ENCODE peak calls at places on chromosomes 2 and 18, in six cellular contexts. K, C, P, E, I and L are unnamed samples.

GRCh38 chr18:26322892-26323653 is 96.8 kb downstream of the TAF4B start:
- DNase-seq in C (peak; percentile 56), K (no peak), I (peak; percentile 71), P (peak; percentile 54), E (no peak), L (no peak)

GRCh38 chr2:216049452-216049851 is 32.2 kb downstream of the PECR start:
- DNase-seq in E (no peak), I (no peak), C (no peak), P (no peak), K (no peak), L (no peak)

GRCh38 chr18:37249895-37250618 is 315.5 kb downstream of the CELF4 start:
- DNase-seq in I (no peak), P (no peak), E (no peak), C (no peak), K (no peak), L (no peak)

GRCh38 chr2:204791230-204791629 is 246.0 kb downstream of the PARD3B start:
- DNase-seq in E (no peak), I (no peak), C (peak; percentile 17), K (no peak), P (no peak), L (no peak)

GRCh38 chr2:160909781-160910242 is 250.4 kb upstream of the TANK start:
- DNase-seq in I (no peak), C (peak; percentile 72), K (no peak), E (no peak), P (peak; percentile 52), L (no peak)

GRCh38 chr2:38260469-38260868 is 116.6 kb downstream of the ATL2 start:
- DNase-seq in C (no peak), P (no peak), I (no peak), E (no peak), K (no peak), L (no peak)

GRCh38 chr18:39149211-39149806 is 1583.7 kb upstream of the CELF4 start:
- DNase-seq in E (no peak), K (no peak), I (no peak), C (no peak), P (no peak), L (peak; percentile 14)

GRCh38 chr2:47062721-47063120 is 92.4 kb downstream of the STPG4 start:
- DNase-seq in P (no peak), I (no peak), C (no peak), E (no peak), K (no peak), L (no peak)

GRCh38 chr2:176540995-176541394 is 271.8 kb downstream of the MTX2 start:
- DNase-seq in I (no peak), E (no peak), C (no peak), K (no peak), P (no peak), L (no peak)

GRCh38 chr2:145350011-145350410 is 830.1 kb upstream of the ZEB2 start:
- DNase-seq in K (no peak), P (peak; percentile 47), I (no peak), E (no peak), C (peak; percentile 81), L (no peak)

GRCh38 chr2:221817052-221817451 is 244.9 kb upstream of the EPHA4 start:
- DNase-seq in E (no peak), I (peak; percentile 53), P (peak; percentile 9), C (no peak), K (no peak), L (no peak)

GRCh38 chr2:27271631-27272340 is 3.4 kb upstream of the DNAJC5G start:
- DNase-seq in P (no peak), E (no peak), I (no peak), C (no peak), K (no peak), L (no peak)

GRCh38 chr2:11011359-11011758 is 99.6 kb downstream of the KCNF1 start:
- DNase-seq in E (no peak), K (no peak), C (no peak), I (no peak), P (no peak), L (no peak)

GRCh38 chr2:186515376-186515775 is 29.3 kb downstream of the ZC3H15 start:
- DNase-seq in E (no peak), I (no peak), C (no peak), P (peak; percentile 28), K (no peak), L (no peak)

GRCh38 chr2:1707771-1708351 is 36.5 kb downstream of the PXDN start:
- DNase-seq in P (peak; percentile 90), C (peak; percentile 90), I (peak; percentile 83), K (peak; percentile 82), E (peak; percentile 79), L (peak; percentile 61)

GRCh38 chr2:46547223-46548102 is 68.1 kb downstream of the TMEM247 start:
- DNase-seq in E (no peak), K (no peak), P (no peak), C (no peak), I (peak; percentile 33), L (no peak)

GRCh38 chr2:96923810-96924774 is 54.2 kb upstream of the SEMA4C start:
- DNase-seq in C (no peak), E (no peak), I (peak; percentile 33), P (no peak), K (no peak), L (no peak)

GRCh38 chr2:230972046-230972445 is 23.9 kb upstream of the SPATA3 start:
- DNase-seq in P (no peak), K (no peak), I (no peak), E (no peak), C (no peak), L (no peak)

GRCh38 chr2:12819098-12819465 is 102.3 kb downstream of the TRIB2 start:
- DNase-seq in C (peak; percentile 99), K (no peak), I (peak; percentile 77), E (no peak), P (peak; percentile 98), L (no peak)

GRCh38 chr2:69995511-69995910 is 34.1 kb upstream of the ASPRV1 start:
- DNase-seq in I (peak; percentile 44), E (no peak), P (no peak), K (no peak), C (no peak), L (no peak)

GRCh38 chr2:105652014-105652796 is 92.5 kb upstream of the NCK2 start:
- DNase-seq in E (no peak), P (no peak), I (no peak), C (no peak), K (peak; percentile 55), L (no peak)

GRCh38 chr2:175726213-175726612 is 275.9 kb downstream of the LNPK start:
- DNase-seq in I (peak; percentile 68), P (peak; percentile 48), E (no peak), C (peak; percentile 74), K (no peak), L (no peak)

GRCh38 chr2:28276076-28276618 is 116.5 kb upstream of the FOSL2 start:
- DNase-seq in K (no peak), C (peak; percentile 100), I (peak; percentile 81), P (peak; percentile 98), E (no peak), L (no peak)

GRCh38 chr2:113122364-113122763 is 5.0 kb upstream of the IL1RN start:
- DNase-seq in E (no peak), C (no peak), K (no peak), P (no peak), I (no peak), L (no peak)

GRCh38 chr18:63161032-63161727 is 158.4 kb downstream of the BCL2 start:
- DNase-seq in E (no peak), I (no peak), C (no peak), K (no peak), P (no peak), L (no peak)

GRCh38 chr2:120291464-120292311 is 39.0 kb downstream of the RALB start:
- DNase-seq in C (peak; percentile 49), I (peak; percentile 95), E (no peak), P (peak; percentile 16), K (no peak), L (no peak)

GRCh38 chr2:67524236-67524635 is 127.1 kb downstream of the ETAA1 start:
- DNase-seq in P (peak; percentile 89), I (no peak), C (no peak), E (no peak), K (no peak), L (no peak)

GRCh38 chr2:19336781-19337180 is 21.6 kb downstream of the OSR1 start:
- DNase-seq in K (no peak), P (no peak), I (no peak), C (no peak), E (no peak), L (no peak)

GRCh38 chr2:230356084-230356483 is 29.1 kb downstream of the SP140L start:
- DNase-seq in E (no peak), I (peak; percentile 11), K (no peak), C (peak; percentile 36), P (peak; percentile 52), L (no peak)

GRCh38 chr2:181074457-181074856 is 94.1 kb downstream of the UBE2E3 start:
- DNase-seq in K (no peak), C (peak; percentile 34), I (no peak), P (peak; percentile 26), E (no peak), L (no peak)

GRCh38 chr2:123077101-123077500 is 948.0 kb upstream of the CNTNAP5 start:
- DNase-seq in C (no peak), I (no peak), E (no peak), P (no peak), K (no peak), L (no peak)

GRCh38 chr2:30808695-30809094 is 1.4 kb upstream of the CAPN13 start:
- DNase-seq in I (no peak), C (no peak), K (no peak), E (no peak), P (no peak), L (no peak)
- H4K91ac ChIP-seq in I (no peak overlapping the region), C (no peak overlapping the region), K (no peak overlapping the region), E (no peak overlapping the region), P (no peak overlapping the region), L (no peak overlapping the region)

DNA sequence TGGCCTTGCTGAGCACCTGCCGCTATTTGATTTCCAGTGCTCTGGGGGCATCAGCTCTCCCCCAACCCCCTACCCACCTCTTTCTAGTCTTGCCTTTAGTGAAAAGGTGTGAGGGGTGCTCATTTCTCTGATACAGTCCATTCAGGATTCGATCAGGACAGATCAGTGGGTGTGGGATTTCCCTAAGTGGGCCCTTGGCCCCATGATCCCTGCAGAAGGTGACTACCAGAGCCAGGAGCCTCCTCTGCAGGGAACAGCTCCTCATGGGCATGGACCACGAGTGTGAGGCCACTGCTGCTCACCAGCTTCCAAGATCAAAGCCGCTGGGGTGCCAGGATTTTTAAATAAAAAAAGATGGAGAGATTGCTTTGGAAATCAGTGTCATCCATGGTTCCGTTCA is 835.2 kb upstream of the ID2 start:
- DNase-seq in E (no peak), C (no peak), I (no peak), K (no peak), P (no peak), L (no peak)
- H3K18ac ChIP-seq in E (no peak overlapping the region), C (no peak overlapping the region), I (no peak overlapping the region), K (no peak overlapping the region), P (no peak overlapping the region), L (peak overlapping the region; percentile 15)

GRCh38 chr18:57586243-57587049 is at the start of gene FECH:
- DNase-seq in K (peak; percentile 54), E (no peak), P (peak; percentile 67), C (peak; percentile 71), I (peak; percentile 93), L (peak; percentile 29)
- H4K8ac ChIP-seq in K (no peak within 1 kb of the TSS), E (peak within 1 kb of the TSS; percentile 84), P (peak within 1 kb of the TSS; percentile 85), C (peak within 1 kb of the TSS; percentile 83), I (peak within 1 kb of the TSS; percentile 81), L (peak within 1 kb of the TSS; percentile 74)

DNA sequence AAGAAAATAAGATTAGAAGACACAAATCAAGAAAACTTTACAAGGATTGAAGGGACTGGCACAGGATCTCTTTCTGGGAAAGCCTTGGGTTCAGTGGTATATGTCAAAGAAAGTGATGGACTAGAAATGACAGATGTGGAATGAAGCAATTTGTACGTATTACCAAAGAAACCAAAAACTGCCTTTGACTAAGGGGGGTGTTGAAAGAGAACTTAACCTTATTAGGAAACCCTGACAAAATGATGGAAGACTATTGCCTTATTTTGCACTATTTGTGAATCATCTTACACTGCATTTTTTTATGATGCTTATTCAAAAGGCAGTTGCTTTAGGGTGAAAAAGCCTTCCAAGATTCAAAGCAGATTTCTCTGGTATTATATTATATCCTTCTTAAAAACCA is 4.1 kb downstream of the TSGA10 start:
- DNase-seq in C (peak; percentile 0), I (no peak), P (no peak), E (no peak), K (no peak), L (no peak)
- H4K91ac ChIP-seq in C (no peak overlapping the region), I (no peak overlapping the region), P (no peak overlapping the region), E (no peak overlapping the region), K (no peak overlapping the region), L (no peak overlapping the region)